ENCODE peak calls at places on chromosomes 13 and 19, in ten cellular contexts. Z, X, D, Y, N, C, M, I, Q and T are unnamed samples.

GRCh38 chr19:51157265-51157664 is 15.2 kb downstream of the SIGLEC7 start:
- DNase-seq in Q (no peak), Z (no peak), Y (no peak), C (no peak), X (no peak), D (no peak), I (no peak), N (no peak), M (no peak), T (no peak)

GRCh38 chr13:74836628-74837027 is 645.3 kb downstream of the TBC1D4 start:
- DNase-seq in Y (no peak), Q (no peak), N (no peak), C (no peak), I (no peak), Z (no peak), M (no peak), X (no peak), D (no peak), T (no peak)

GRCh38 chr13:90918551-90918950 is 428.9 kb upstream of the MIR17HG start:
- DNase-seq in D (no peak), C (no peak), I (peak), Z (no peak), Y (peak), X (peak), M (no peak), Q (no peak), N (no peak), T (no peak)

GRCh38 chr19:7408251-7408650 is 59.5 kb downstream of the ARHGEF18 start:
- DNase-seq in I (no peak), X (no peak), Y (no peak), M (no peak), D (no peak), Z (no peak), N (no peak), C (no peak), Q (no peak), T (no peak)

GRCh38 chr19:13974073-13974472 is 21.8 kb downstream of the DCAF15 start:
- DNase-seq in C (no peak), X (no peak), N (peak), I (no peak), Y (no peak), M (no peak), D (peak), Q (no peak), Z (no peak), T (peak)

GRCh38 chr13:106561551-106562170 is 6.3 kb downstream of the ARGLU1 start:
- DNase-seq in Y (peak), D (no peak), X (no peak), Q (no peak), Z (no peak), I (peak), C (peak), M (no peak), N (peak), T (no peak)

GRCh38 chr19:16594131-16594586 is 21.9 kb upstream of the SLC35E1 start:
- DNase-seq in Y (no peak), M (no peak), D (no peak), Q (no peak), C (peak), N (no peak), I (no peak), Z (no peak), X (no peak), T (no peak)

GRCh38 chr13:48093588-48093987 is 1.3 kb downstream of the MED4 start:
- DNase-seq in Z (no peak), X (peak), N (no peak), I (no peak), C (no peak), Y (no peak), D (no peak), M (no peak), Q (no peak), T (no peak)

GRCh38 chr13:111049791-111050538 is 65.1 kb upstream of the ARHGEF7 start:
- DNase-seq in Z (no peak), D (no peak), C (no peak), Y (no peak), M (peak), N (peak), Q (no peak), X (peak), I (peak), T (no peak)

GRCh38 chr13:62119739-62120700 is 704.4 kb upstream of the PCDH20 start:
- DNase-seq in X (peak), Z (no peak), M (no peak), D (no peak), C (no peak), I (peak), N (no peak), Y (peak), Q (no peak), T (peak)

GRCh38 chr19:21117041-21117907 is 24.6 kb upstream of the ZNF431 start:
- DNase-seq in Z (no peak), D (no peak), I (no peak), N (no peak), X (no peak), Y (peak), Q (no peak), C (no peak), M (no peak), T (no peak)

GRCh38 chr13:33405371-33405770 is 119.8 kb upstream of the STARD13 start:
- DNase-seq in Y (no peak), Q (no peak), C (no peak), M (no peak), Z (no peak), I (no peak), X (no peak), N (no peak), D (no peak), T (no peak)

GRCh38 chr19:58328999-58329398 is 2.2 kb downstream of the ZSCAN22 start:
- DNase-seq in I (no peak), Q (no peak), Z (no peak), D (no peak), N (no peak), M (no peak), C (no peak), Y (no peak), X (no peak), T (peak)

GRCh38 chr19:33296473-33297060 is 5.8 kb downstream of the CEBPA start:
- DNase-seq in Z (no peak), N (no peak), X (no peak), M (no peak), Y (no peak), D (no peak), I (no peak), C (no peak), Q (no peak), T (no peak)

GRCh38 chr19:37551123-37551993 is 43.2 kb downstream of the ZNF571 start:
- DNase-seq in D (no peak), Z (peak), X (no peak), M (no peak), Q (no peak), Y (peak), C (peak), I (no peak), N (peak), T (no peak)

GRCh38 chr13:29524176-29524575 is 71.3 kb downstream of the SLC7A1 start:
- DNase-seq in Y (no peak), D (no peak), C (no peak), M (no peak), N (no peak), Z (peak), X (no peak), I (no peak), Q (no peak), T (no peak)

GRCh38 chr13:74129500-74130144 is 4.6 kb downstream of the KLF12 start:
- DNase-seq in Q (no peak), X (peak), N (no peak), I (no peak), Z (no peak), C (peak), Y (peak), M (no peak), D (no peak), T (peak)